ENCODE peak calls at places on chromosome 4, in five cellular contexts. P is neuronal stem cell, Y is stomach, A is mammary epithelial cell, K is iPS DF 6.9. U is an unnamed sample.
A peak's percentile ranks its signal among the peaks of the same experiment; 100 is the strongest.

GRCh38 chr4:2886161-2886560 is 42.5 kb downstream of the ADD1 start:
- DNase-seq in P (no peak), Y (no peak), A (no peak), K (no peak), U (no peak)

GRCh38 chr4:158936238-158936637 is 166.6 kb upstream of the RAPGEF2 start:
- DNase-seq in P (no peak), Y (no peak), A (no peak), K (no peak), U (no peak)

GRCh38 chr4:85932371-85933305 is 427.2 kb downstream of the MAPK10 start:
- DNase-seq in P (no peak), Y (peak; percentile 40), A (no peak), K (no peak), U (no peak)

GRCh38 chr4:87633239-87633638 is 16.8 kb upstream of the DMP1 start:
- DNase-seq in P (no peak), Y (no peak), A (no peak), K (no peak), U (no peak)

GRCh38 chr4:20266215-20267082 is 14.7 kb downstream of the SLIT2 start:
- DNase-seq in P (no peak), Y (no peak), A (no peak), K (no peak), U (no peak)

GRCh38 chr4:112910109-112910736 is 139.2 kb upstream of the ANK2 start:
- DNase-seq in P (no peak), Y (no peak), A (no peak), K (no peak), U (no peak)

GRCh38 chr4:122710434-122711308 is 21.8 kb upstream of the BBS12 start:
- DNase-seq in P (no peak), Y (no peak), A (no peak), K (no peak), U (no peak)

GRCh38 chr4:39056023-39056422 is 6.0 kb upstream of the KLHL5 start:
- DNase-seq in P (no peak), Y (no peak), A (no peak), K (no peak), U (no peak)

GRCh38 chr4:107666134-107666533 is 53.9 kb downstream of the PAPSS1 start:
- DNase-seq in P (no peak), Y (no peak), A (no peak), K (no peak), U (no peak)

GRCh38 chr4:143921160-143921559 is 15.8 kb upstream of the GYPE start:
- DNase-seq in P (no peak), Y (no peak), A (no peak), K (no peak), U (no peak)

GRCh38 chr4:52659722-52660261 is 691 bp upstream of the USP46 start:
- DNase-seq in P (peak; percentile 14), Y (peak; percentile 71), A (peak; percentile 27), K (no peak), U (peak; percentile 84)

GRCh38 chr4:16516796-16517413 is 290.6 kb upstream of the TAPT1 start:
- DNase-seq in P (no peak), Y (peak; percentile 36), A (no peak), K (no peak), U (no peak)

GRCh38 chr4:5710065-5710961 is 688 bp upstream of the EVC start:
- DNase-seq in P (peak; percentile 31), Y (no peak), A (peak; percentile 17), K (no peak), U (no peak)

GRCh38 chr4:133146574-133147198 is 2.4 kb upstream of the PCDH10 start:
- DNase-seq in P (peak; percentile 69), Y (no peak), A (no peak), K (no peak), U (no peak)

GRCh38 chr4:14928035-14928434 is 74.2 kb upstream of the CPEB2 start:
- DNase-seq in P (no peak), Y (no peak), A (no peak), K (no peak), U (no peak)

GRCh38 chr4:113675731-113676707 is 85.5 kb downstream of the CAMK2D start:
- DNase-seq in P (no peak), Y (no peak), A (no peak), K (no peak), U (no peak)

GRCh38 chr4:46878641-46879040 is 30.4 kb downstream of the COX7B2 start:
- DNase-seq in P (no peak), Y (no peak), A (no peak), K (no peak), U (no peak)

GRCh38 chr4:140628016-140628415 is 59.3 kb upstream of the UCP1 start:
- DNase-seq in P (no peak), Y (no peak), A (peak; percentile 31), K (no peak), U (no peak)

GRCh38 chr4:6269400-6269650 is 325 bp upstream of the WFS1 start:
- DNase-seq in P (no peak), Y (no peak), A (no peak), K (no peak), U (no peak)

GRCh38 chr4:152554742-152555141 is 18.9 kb upstream of the FBXW7 start:
- DNase-seq in P (no peak), Y (no peak), A (no peak), K (no peak), U (no peak)
- H3K4me1 ChIP-seq in P (no peaks in the 10 kb centered on the region), Y (no peaks in the 10 kb centered on the region), A (no peaks in the 10 kb centered on the region), K (no peaks in the 10 kb centered on the region), U (no peaks in the 10 kb centered on the region)

GRCh38 chr4:72820107-72820506 is 249.4 kb downstream of the COX18 start:
- DNase-seq in P (no peak), Y (no peak), A (no peak), K (no peak), U (no peak)
- H3K4me3 ChIP-seq in P (no peak overlapping the region), Y (no peak overlapping the region), A (no peak overlapping the region), K (no peak overlapping the region), U (no peak overlapping the region)

GRCh38 chr4:183797445-183798248 is 107.5 kb upstream of the STOX2 start:
- DNase-seq in P (peak; percentile 31), Y (peak; percentile 53), A (peak; percentile 48), K (no peak), U (peak; percentile 84)

GRCh38 chr4:183798249-183798920 is 106.7 kb upstream of the STOX2 start:
- DNase-seq in P (no peak), Y (no peak), A (peak; percentile 40), K (no peak), U (peak; percentile 77)

GRCh38 chr4:183797041-183797444 is 108.1 kb upstream of the STOX2 start:
- DNase-seq in P (peak; percentile 6), Y (peak; percentile 34), A (peak; percentile 32), K (no peak), U (peak; percentile 87)

GRCh38 chr4:183798921-183799307 is 106.2 kb upstream of the STOX2 start:
- DNase-seq in P (no peak), Y (no peak), A (peak; percentile 6), K (no peak), U (no peak)

GRCh38 chr4:183801460-183802168 is 103.5 kb upstream of the STOX2 start:
- DNase-seq in P (no peak), Y (no peak), A (no peak), K (no peak), U (peak; percentile 85)
- H3K27me3 ChIP-seq in P (peaks cover 84% of the 10 kb centered on the region), Y (peaks cover 11% of the 10 kb centered on the region), A (peaks cover 2% of the 10 kb centered on the region), K (peaks cover 7% of the 10 kb centered on the region), U (peaks cover 18% of the 10 kb centered on the region)

GRCh38 chr4:685681-686218 is 3.2 kb downstream of the SLC49A3 start:
- DNase-seq in P (no peak), Y (no peak), A (no peak), K (no peak), U (no peak)
- H3K4me1 ChIP-seq in P (peaks cover 3% of the 10 kb centered on the region), Y (peaks cover 64% of the 10 kb centered on the region), A (peaks cover 21% of the 10 kb centered on the region), K (peaks cover 16% of the 10 kb centered on the region), U (peaks cover 41% of the 10 kb centered on the region)

GRCh38 chr4:54728342-54728741 is 70.6 kb downstream of the KIT start:
- DNase-seq in P (no peak), Y (no peak), A (no peak), K (no peak), U (no peak)
- H3K4me3 ChIP-seq in P (no peak overlapping the region), Y (no peak overlapping the region), A (no peak overlapping the region), K (no peak overlapping the region), U (no peak overlapping the region)